ENCODE peak calls at places on chromosomes 12 and 14, in eight cellular contexts. One of them, this sample, is unnamed.

GRCh38 chr12:88237954-88238353 is 95.8 kb downstream of the TMTC3 start:
- DNase-seq in GM12878: peak
- DNase-seq in SK-N-SH: no peak
- DNase-seq in K562: no peak
- DNase-seq in WTC11: no peak
- DNase-seq in HepG2: no peak
- DNase-seq in H1: no peak
- DNase-seq in A549: no peak
- DNase-seq in this sample: peak

GRCh38 chr14:79483472-79483871 is 727.8 kb downstream of the DIO2 start:
- DNase-seq in HepG2: no peak
- DNase-seq in SK-N-SH: no peak
- DNase-seq in H1: no peak
- DNase-seq in K562: no peak
- DNase-seq in WTC11: no peak
- DNase-seq in GM12878: no peak
- DNase-seq in A549: no peak
- DNase-seq in this sample: peak

GRCh38 chr14:63770187-63770807 is 42.4 kb upstream of the SGPP1 start:
- DNase-seq in WTC11: no peak
- DNase-seq in GM12878: no peak
- DNase-seq in H1: no peak
- DNase-seq in SK-N-SH: peak
- DNase-seq in HepG2: peak
- DNase-seq in K562: no peak
- DNase-seq in A549: no peak
- DNase-seq in this sample: peak

GRCh38 chr12:43776498-43776897 is 17.7 kb downstream of the IRAK4 start:
- DNase-seq in HepG2: peak
- DNase-seq in K562: no peak
- DNase-seq in GM12878: no peak
- DNase-seq in A549: peak
- DNase-seq in WTC11: no peak
- DNase-seq in SK-N-SH: peak
- DNase-seq in H1: no peak
- DNase-seq in this sample: peak

GRCh38 chr14:52900731-52901130 is 50.1 kb downstream of the FERMT2 start:
- DNase-seq in A549: no peak
- DNase-seq in SK-N-SH: no peak
- DNase-seq in GM12878: no peak
- DNase-seq in K562: no peak
- DNase-seq in H1: no peak
- DNase-seq in WTC11: no peak
- DNase-seq in HepG2: no peak
- DNase-seq in this sample: no peak

GRCh38 chr12:104873374-104873773 is 84.7 kb downstream of the SLC41A2 start:
- DNase-seq in H1: no peak
- DNase-seq in WTC11: no peak
- DNase-seq in A549: no peak
- DNase-seq in GM12878: no peak
- DNase-seq in SK-N-SH: no peak
- DNase-seq in K562: no peak
- DNase-seq in HepG2: no peak
- DNase-seq in this sample: peak

GRCh38 chr12:56243731-56244181 is 13.9 kb downstream of the SLC39A5 start:
- DNase-seq in WTC11: no peak
- DNase-seq in H1: no peak
- DNase-seq in SK-N-SH: peak
- DNase-seq in K562: peak
- DNase-seq in GM12878: no peak
- DNase-seq in HepG2: peak
- DNase-seq in A549: no peak
- DNase-seq in this sample: no peak

GRCh38 chr12:2291182-2291832 is 238.5 kb downstream of the CACNA1C start:
- DNase-seq in K562: peak
- DNase-seq in A549: peak
- DNase-seq in H1: no peak
- DNase-seq in HepG2: peak
- DNase-seq in WTC11: peak
- DNase-seq in SK-N-SH: peak
- DNase-seq in GM12878: no peak
- DNase-seq in this sample: no peak

DNA sequence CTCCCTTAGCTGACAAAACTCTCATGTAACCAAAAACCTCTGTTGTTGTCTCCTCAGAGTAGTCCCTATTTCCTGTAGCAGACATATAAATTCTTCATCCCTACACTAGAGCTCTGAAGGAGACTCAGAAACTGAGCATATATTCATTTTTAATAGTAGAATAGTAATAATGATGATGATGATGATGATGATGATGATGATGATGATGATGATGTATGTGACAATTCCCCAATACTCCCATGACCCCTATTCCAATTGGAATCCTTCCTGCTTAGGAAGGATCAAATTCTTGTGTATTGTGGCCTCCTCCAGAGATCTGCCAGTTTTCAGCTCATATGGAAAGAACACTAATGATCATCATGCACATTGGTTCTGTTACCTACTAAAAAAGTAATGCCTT is 26.7 kb downstream of the RASSF9 start:
- DNase-seq in SK-N-SH: no peak
- DNase-seq in K562: no peak
- DNase-seq in A549: no peak
- DNase-seq in HepG2: no peak
- DNase-seq in GM12878: no peak
- DNase-seq in WTC11: no peak
- DNase-seq in H1: no peak
- DNase-seq in this sample: no peak
- TF ChIP-seq USF2 in SK-N-SH: no peak
- TF ChIP-seq USF2 in K562: no peak
- TF ChIP-seq USF2 in A549: no peak
- TF ChIP-seq USF2 in HepG2: no peak
- TF ChIP-seq USF2 in GM12878: no peak
- TF ChIP-seq USF2 in WTC11: no peak
- TF ChIP-seq USF2 in H1: no peak
- TF ChIP-seq USF2 in this sample: no peak

DNA sequence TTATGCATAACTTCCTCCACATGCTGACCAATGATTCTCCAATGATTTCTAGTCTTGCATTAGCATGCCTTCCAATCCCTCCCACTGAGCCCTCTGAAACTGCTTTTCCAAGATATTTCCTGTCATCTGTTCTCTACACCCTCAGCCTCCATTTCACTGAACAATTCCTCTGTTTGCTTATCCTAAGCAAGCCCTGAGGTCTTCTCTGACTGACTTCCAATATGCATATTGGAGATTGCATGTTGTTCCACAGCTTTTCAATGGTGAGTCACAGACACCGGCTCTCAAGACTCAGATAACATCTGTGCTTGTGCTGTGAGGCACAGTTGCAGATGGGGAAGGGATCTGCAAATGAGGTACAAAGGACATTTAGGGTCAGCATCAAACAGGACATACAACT is 141.0 kb downstream of the SLC16A7 start:
- DNase-seq in H1: no peak
- DNase-seq in A549: no peak
- DNase-seq in SK-N-SH: no peak
- DNase-seq in WTC11: no peak
- DNase-seq in HepG2: no peak
- DNase-seq in K562: no peak
- DNase-seq in GM12878: no peak
- DNase-seq in this sample: peak
- TF ChIP-seq USF2 in H1: no peak
- TF ChIP-seq USF2 in A549: no peak
- TF ChIP-seq USF2 in SK-N-SH: no peak
- TF ChIP-seq USF2 in WTC11: no peak
- TF ChIP-seq USF2 in HepG2: no peak
- TF ChIP-seq USF2 in K562: no peak
- TF ChIP-seq USF2 in GM12878: no peak
- TF ChIP-seq USF2 in this sample: no peak

DNA sequence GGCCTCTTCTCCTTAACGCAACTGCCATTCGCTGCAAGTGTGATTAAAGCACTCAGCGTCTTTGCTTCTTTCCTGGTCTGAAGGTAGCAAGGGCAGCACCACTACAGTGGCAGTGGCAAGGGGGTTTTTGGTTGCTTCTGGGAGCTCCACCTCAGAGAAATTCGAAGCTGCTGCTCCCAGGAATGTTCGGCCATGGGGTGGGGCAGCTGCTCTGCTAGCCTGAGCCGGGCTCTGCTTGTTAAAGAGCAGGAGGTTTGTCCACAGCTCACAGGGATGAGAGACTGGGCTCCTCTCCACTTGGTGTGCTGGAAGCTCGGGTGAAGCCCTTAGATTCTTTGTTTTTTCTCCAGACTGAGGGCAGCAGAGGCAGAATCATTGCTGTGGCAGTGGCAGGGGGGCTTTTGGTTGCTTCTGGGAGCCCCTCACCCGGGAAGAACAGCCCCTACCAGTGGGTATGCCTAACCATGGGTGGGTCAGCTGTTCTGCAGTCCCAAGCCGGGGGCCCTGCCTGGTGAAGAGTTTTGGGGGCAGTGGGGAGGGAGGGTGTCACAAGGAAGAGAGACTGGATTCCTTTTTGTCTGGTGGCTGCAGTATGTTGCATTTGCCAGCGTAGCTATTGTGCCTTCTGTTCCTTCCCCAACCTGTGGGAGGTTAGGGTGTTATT is 340.2 kb downstream of the AEBP2 start:
- DNase-seq in H1: no peak
- DNase-seq in K562: no peak
- DNase-seq in GM12878: no peak
- DNase-seq in WTC11: peak
- DNase-seq in SK-N-SH: no peak
- DNase-seq in A549: no peak
- DNase-seq in HepG2: no peak
- DNase-seq in this sample: no peak
- TF ChIP-seq USF2 in H1: no peak
- TF ChIP-seq USF2 in K562: no peak
- TF ChIP-seq USF2 in GM12878: no peak
- TF ChIP-seq USF2 in WTC11: no peak
- TF ChIP-seq USF2 in SK-N-SH: no peak
- TF ChIP-seq USF2 in A549: no peak
- TF ChIP-seq USF2 in HepG2: no peak
- TF ChIP-seq USF2 in this sample: no peak

GRCh38 chr12:4169522-4169921 is 104.0 kb upstream of the CCND2 start:
- DNase-seq in A549: no peak
- DNase-seq in WTC11: no peak
- DNase-seq in GM12878: no peak
- DNase-seq in H1: no peak
- DNase-seq in HepG2: no peak
- DNase-seq in K562: no peak
- DNase-seq in SK-N-SH: no peak
- DNase-seq in this sample: no peak

GRCh38 chr12:4172999-4173398 is 100.6 kb upstream of the CCND2 start:
- DNase-seq in K562: no peak
- DNase-seq in HepG2: no peak
- DNase-seq in GM12878: no peak
- DNase-seq in SK-N-SH: no peak
- DNase-seq in A549: no peak
- DNase-seq in H1: no peak
- DNase-seq in WTC11: no peak
- DNase-seq in this sample: peak

GRCh38 chr12:4171742-4172141 is 101.8 kb upstream of the CCND2 start:
- DNase-seq in WTC11: no peak
- DNase-seq in H1: no peak
- DNase-seq in A549: no peak
- DNase-seq in K562: no peak
- DNase-seq in HepG2: no peak
- DNase-seq in GM12878: no peak
- DNase-seq in SK-N-SH: no peak
- DNase-seq in this sample: no peak

GRCh38 chr12:4168041-4168440 is 105.5 kb upstream of the CCND2 start:
- DNase-seq in GM12878: no peak
- DNase-seq in WTC11: no peak
- DNase-seq in SK-N-SH: no peak
- DNase-seq in H1: no peak
- DNase-seq in K562: no peak
- DNase-seq in A549: no peak
- DNase-seq in HepG2: no peak
- DNase-seq in this sample: no peak

DNA sequence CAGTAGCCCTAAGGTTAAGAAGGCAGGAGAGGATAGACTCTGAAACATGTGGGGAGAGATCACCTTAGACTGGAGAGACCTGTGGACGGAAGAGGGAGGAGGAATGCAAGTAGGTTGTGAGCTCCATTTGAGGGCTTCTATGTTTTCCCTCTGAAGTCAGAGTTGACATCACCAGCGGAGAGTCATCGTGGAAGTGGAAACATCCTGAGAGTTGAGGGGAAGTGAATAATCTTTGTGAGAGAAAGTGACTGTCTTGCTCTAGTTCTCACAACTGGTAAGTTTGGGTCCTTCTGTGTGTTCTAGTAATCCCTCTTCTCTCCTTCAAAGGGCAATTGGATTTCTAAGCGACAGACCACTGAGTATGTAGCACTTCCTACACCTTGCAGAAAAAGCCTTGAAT is 103.6 kb upstream of the CCND2 start:
- DNase-seq in SK-N-SH: no peak
- DNase-seq in H1: no peak
- DNase-seq in HepG2: no peak
- DNase-seq in GM12878: no peak
- DNase-seq in WTC11: no peak
- DNase-seq in K562: no peak
- DNase-seq in A549: no peak
- DNase-seq in this sample: no peak
- TF ChIP-seq USF2 in SK-N-SH: no peak
- TF ChIP-seq USF2 in H1: no peak
- TF ChIP-seq USF2 in HepG2: no peak
- TF ChIP-seq USF2 in GM12878: no peak
- TF ChIP-seq USF2 in WTC11: no peak
- TF ChIP-seq USF2 in K562: no peak
- TF ChIP-seq USF2 in A549: no peak
- TF ChIP-seq USF2 in this sample: no peak

DNA sequence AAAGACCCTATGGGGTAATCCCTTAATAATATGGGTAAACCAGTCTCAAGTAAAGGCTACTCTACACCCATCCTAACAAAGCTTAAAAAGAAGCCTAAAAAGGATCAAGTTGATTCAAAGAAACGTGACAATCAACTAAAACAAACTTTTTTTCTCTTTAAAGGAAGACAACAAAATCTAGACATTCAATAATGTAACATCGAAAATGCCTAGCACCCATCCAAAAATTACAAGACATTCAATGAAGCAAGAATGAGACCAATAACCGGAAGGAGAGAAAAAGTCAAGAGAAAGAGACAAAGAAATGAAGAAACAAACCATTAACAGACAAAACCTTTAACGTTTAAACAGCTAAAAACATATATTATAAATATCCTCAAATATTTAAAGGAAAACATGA is 143.8 kb upstream of the VASH1 start:
- DNase-seq in K562: no peak
- DNase-seq in SK-N-SH: no peak
- DNase-seq in H1: no peak
- DNase-seq in GM12878: no peak
- DNase-seq in HepG2: no peak
- DNase-seq in WTC11: no peak
- DNase-seq in A549: no peak
- DNase-seq in this sample: no peak
- TF ChIP-seq USF2 in K562: no peak
- TF ChIP-seq USF2 in SK-N-SH: no peak
- TF ChIP-seq USF2 in H1: no peak
- TF ChIP-seq USF2 in GM12878: no peak
- TF ChIP-seq USF2 in HepG2: no peak
- TF ChIP-seq USF2 in WTC11: no peak
- TF ChIP-seq USF2 in A549: no peak
- TF ChIP-seq USF2 in this sample: no peak

This sample was measured in IMR-90.